ENCODE peak calls at places on chromosome 4, in six cellular contexts. One of them, this sample, is unnamed.

GRCh38 chr4:88112856-88113255 is 45.6 kb downstream of the ABCG2 start:
- DNase-seq in A549: no peak
- DNase-seq in suprapubic skin: no peak
- DNase-seq in Peyer's patch: no peak
- DNase-seq in H1: no peak
- DNase-seq in uterus: no peak
- DNase-seq in this sample: no peak

GRCh38 chr4:24105183-24106039 is 215.6 kb upstream of the PPARGC1A start:
- DNase-seq in Peyer's patch: no peak
- DNase-seq in A549: peak
- DNase-seq in H1: no peak
- DNase-seq in uterus: peak
- DNase-seq in suprapubic skin: no peak
- DNase-seq in this sample: no peak

GRCh38 chr4:40672528-40673522 is 43.2 kb upstream of the RBM47 start:
- DNase-seq in A549: peak
- DNase-seq in H1: no peak
- DNase-seq in suprapubic skin: no peak
- DNase-seq in Peyer's patch: no peak
- DNase-seq in uterus: no peak
- DNase-seq in this sample: no peak

GRCh38 chr4:128660361-128660964 is 149.0 kb upstream of the JADE1 start:
- DNase-seq in A549: no peak
- DNase-seq in suprapubic skin: no peak
- DNase-seq in H1: no peak
- DNase-seq in uterus: peak
- DNase-seq in Peyer's patch: no peak
- DNase-seq in this sample: peak

GRCh38 chr4:159010563-159011260 is 92.2 kb upstream of the RAPGEF2 start:
- DNase-seq in Peyer's patch: no peak
- DNase-seq in A549: no peak
- DNase-seq in uterus: peak
- DNase-seq in suprapubic skin: no peak
- DNase-seq in H1: no peak
- DNase-seq in this sample: peak

GRCh38 chr4:137664055-137664405 is 131.7 kb upstream of the PCDH18 start:
- DNase-seq in Peyer's patch: no peak
- DNase-seq in A549: no peak
- DNase-seq in H1: no peak
- DNase-seq in suprapubic skin: no peak
- DNase-seq in uterus: no peak
- DNase-seq in this sample: no peak

GRCh38 chr4:120049732-120050494 is 16.7 kb downstream of the MAD2L1 start:
- DNase-seq in Peyer's patch: peak
- DNase-seq in suprapubic skin: peak
- DNase-seq in A549: peak
- DNase-seq in uterus: peak
- DNase-seq in H1: peak
- DNase-seq in this sample: peak

GRCh38 chr4:185183622-185184281 is 20.0 kb downstream of the CFAP97 start:
- DNase-seq in suprapubic skin: peak
- DNase-seq in A549: peak
- DNase-seq in Peyer's patch: peak
- DNase-seq in uterus: peak
- DNase-seq in H1: peak
- DNase-seq in this sample: peak

GRCh38 chr4:15414601-15415091 is 13.2 kb upstream of the C1QTNF7 start:
- DNase-seq in A549: no peak
- DNase-seq in H1: no peak
- DNase-seq in uterus: no peak
- DNase-seq in suprapubic skin: no peak
- DNase-seq in Peyer's patch: no peak
- DNase-seq in this sample: no peak

GRCh38 chr4:66032571-66032970 is 362.3 kb upstream of the EPHA5 start:
- DNase-seq in A549: no peak
- DNase-seq in Peyer's patch: no peak
- DNase-seq in H1: no peak
- DNase-seq in suprapubic skin: no peak
- DNase-seq in uterus: no peak
- DNase-seq in this sample: no peak

GRCh38 chr4:184893836-184894571 is 68.2 kb upstream of the ACSL1 start:
- DNase-seq in Peyer's patch: no peak
- DNase-seq in H1: no peak
- DNase-seq in uterus: no peak
- DNase-seq in suprapubic skin: no peak
- DNase-seq in A549: no peak
- DNase-seq in this sample: no peak

GRCh38 chr4:70637239-70637920 is 8.8 kb downstream of the ENAM start:
- DNase-seq in Peyer's patch: no peak
- DNase-seq in A549: no peak
- DNase-seq in H1: no peak
- DNase-seq in suprapubic skin: no peak
- DNase-seq in uterus: no peak
- DNase-seq in this sample: no peak

GRCh38 chr4:186845137-186845842 is 121.6 kb upstream of the FAT1 start:
- DNase-seq in suprapubic skin: no peak
- DNase-seq in H1: no peak
- DNase-seq in Peyer's patch: no peak
- DNase-seq in uterus: peak
- DNase-seq in A549: no peak
- DNase-seq in this sample: no peak

GRCh38 chr4:144300616-144301015 is 160.1 kb upstream of the GYPA start:
- DNase-seq in uterus: no peak
- DNase-seq in suprapubic skin: no peak
- DNase-seq in A549: no peak
- DNase-seq in H1: no peak
- DNase-seq in Peyer's patch: no peak
- DNase-seq in this sample: no peak

GRCh38 chr4:5069916-5070315 is 18.6 kb downstream of the STK32B start:
- DNase-seq in H1: no peak
- DNase-seq in Peyer's patch: no peak
- DNase-seq in uterus: no peak
- DNase-seq in A549: no peak
- DNase-seq in suprapubic skin: no peak
- DNase-seq in this sample: no peak

GRCh38 chr4:76641351-76641750 is 206.3 kb downstream of the SHROOM3 start:
- DNase-seq in uterus: no peak
- DNase-seq in A549: no peak
- DNase-seq in H1: no peak
- DNase-seq in suprapubic skin: no peak
- DNase-seq in Peyer's patch: no peak
- DNase-seq in this sample: no peak

GRCh38 chr4:100935090-100935489 is 412.2 kb downstream of the PPP3CA start:
- DNase-seq in Peyer's patch: no peak
- DNase-seq in A549: peak
- DNase-seq in uterus: no peak
- DNase-seq in suprapubic skin: no peak
- DNase-seq in H1: no peak
- DNase-seq in this sample: no peak

GRCh38 chr4:24768604-24769003 is 26.8 kb upstream of the SOD3 start:
- DNase-seq in H1: no peak
- DNase-seq in uterus: no peak
- DNase-seq in Peyer's patch: no peak
- DNase-seq in suprapubic skin: no peak
- DNase-seq in A549: no peak
- DNase-seq in this sample: no peak

GRCh38 chr4:8435656-8436121 is 4.8 kb downstream of the ACOX3 start:
- DNase-seq in suprapubic skin: no peak
- DNase-seq in Peyer's patch: peak
- DNase-seq in uterus: no peak
- DNase-seq in A549: no peak
- DNase-seq in H1: no peak
- DNase-seq in this sample: no peak

GRCh38 chr4:109878355-109878754 is 30.4 kb downstream of the LRIT3 start:
- DNase-seq in suprapubic skin: no peak
- DNase-seq in Peyer's patch: no peak
- DNase-seq in A549: no peak
- DNase-seq in uterus: no peak
- DNase-seq in H1: no peak
- DNase-seq in this sample: no peak

GRCh38 chr4:130147618-130148017 is 1051.7 kb downstream of the C4orf33 start:
- DNase-seq in uterus: no peak
- DNase-seq in Peyer's patch: no peak
- DNase-seq in H1: no peak
- DNase-seq in suprapubic skin: no peak
- DNase-seq in A549: no peak
- DNase-seq in this sample: no peak

GRCh38 chr4:54626113-54626512 is 31.6 kb upstream of the KIT start:
- DNase-seq in H1: no peak
- DNase-seq in suprapubic skin: no peak
- DNase-seq in uterus: no peak
- DNase-seq in Peyer's patch: no peak
- DNase-seq in A549: no peak
- DNase-seq in this sample: no peak
- TF ChIP-seq POLR2A in H1: no peak
- TF ChIP-seq POLR2A in suprapubic skin: no peak
- TF ChIP-seq POLR2A in uterus: no peak
- TF ChIP-seq POLR2A in Peyer's patch: no peak
- TF ChIP-seq POLR2A in A549: no peak
- TF ChIP-seq POLR2A in this sample: no peak

GRCh38 chr4:13645075-13645474 is 17.6 kb upstream of the BOD1L1 start:
- DNase-seq in H1: no peak
- DNase-seq in Peyer's patch: no peak
- DNase-seq in suprapubic skin: no peak
- DNase-seq in A549: no peak
- DNase-seq in uterus: no peak
- DNase-seq in this sample: no peak
- TF ChIP-seq CTCF in H1: no peak
- TF ChIP-seq CTCF in Peyer's patch: no peak
- TF ChIP-seq CTCF in suprapubic skin: no peak
- TF ChIP-seq CTCF in A549: no peak
- TF ChIP-seq CTCF in uterus: no peak
- TF ChIP-seq CTCF in this sample: no peak

DNA sequence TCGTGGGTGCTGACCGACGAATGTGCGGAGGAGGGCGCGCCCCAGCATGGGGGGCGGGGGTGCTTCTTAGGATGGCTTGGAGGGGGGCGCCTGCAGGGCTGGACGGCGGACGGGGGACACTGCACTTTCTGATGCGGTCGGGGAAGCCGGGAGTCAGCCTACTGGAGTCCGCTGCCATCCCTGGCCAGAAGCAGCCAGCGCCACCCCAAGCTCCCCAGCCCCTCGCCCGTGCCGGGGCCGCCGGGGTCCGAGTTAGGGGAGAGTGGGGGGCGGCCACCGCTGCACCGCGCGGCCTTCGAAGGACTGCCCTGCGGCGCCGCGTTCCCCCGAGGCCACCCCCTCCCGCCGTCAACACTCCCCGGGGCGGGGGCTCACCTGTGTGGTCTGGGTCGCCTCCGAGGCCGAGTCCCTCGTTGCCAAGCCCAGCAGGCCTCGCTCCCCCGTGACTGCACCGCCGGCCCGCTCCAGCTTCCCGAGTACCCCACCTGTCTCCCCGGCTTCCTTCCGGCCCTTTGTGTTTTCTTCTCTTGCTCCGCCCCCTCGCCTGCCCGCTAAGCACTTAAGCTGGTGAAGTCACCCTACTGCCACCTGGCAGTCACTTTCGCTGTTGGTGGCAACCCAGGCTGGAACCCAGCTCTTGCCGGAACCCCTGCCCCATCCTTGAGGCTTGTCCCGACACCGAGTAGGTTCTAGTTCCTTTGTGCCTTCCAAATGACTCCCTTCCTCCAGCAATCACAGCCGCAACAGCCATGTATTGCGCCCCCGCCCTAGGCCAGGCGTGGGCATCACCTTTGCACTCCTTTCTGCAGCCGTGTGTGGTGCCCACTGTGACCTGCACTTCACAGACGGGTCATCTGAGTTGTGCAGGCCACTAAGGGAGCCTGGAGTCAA is at the start of gene OCIAD2:
- DNase-seq in uterus: peak
- DNase-seq in Peyer's patch: peak
- DNase-seq in H1: peak
- DNase-seq in suprapubic skin: no peak
- DNase-seq in A549: peak
- DNase-seq in this sample: peak
- TF ChIP-seq POLR2A in uterus: no peak
- TF ChIP-seq POLR2A in Peyer's patch: peak
- TF ChIP-seq POLR2A in H1: peak
- TF ChIP-seq POLR2A in suprapubic skin: no peak
- TF ChIP-seq POLR2A in A549: peak
- TF ChIP-seq POLR2A in this sample: no peak

GRCh38 chr4:6566582-6567190 is 8.3 kb upstream of the MAN2B2 start:
- DNase-seq in H1: no peak
- DNase-seq in suprapubic skin: no peak
- DNase-seq in uterus: no peak
- DNase-seq in Peyer's patch: no peak
- DNase-seq in A549: no peak
- DNase-seq in this sample: no peak
- TF ChIP-seq CTCF in H1: no peak
- TF ChIP-seq CTCF in suprapubic skin: no peak
- TF ChIP-seq CTCF in uterus: no peak
- TF ChIP-seq CTCF in Peyer's patch: no peak
- TF ChIP-seq CTCF in A549: no peak
- TF ChIP-seq CTCF in this sample: no peak

GRCh38 chr4:2796261-2797187 is 3.6 kb downstream of the SH3BP2 start:
- DNase-seq in uterus: no peak
- DNase-seq in suprapubic skin: peak
- DNase-seq in A549: no peak
- DNase-seq in Peyer's patch: no peak
- DNase-seq in H1: no peak
- DNase-seq in this sample: peak
- TF ChIP-seq POLR2A in uterus: no peak
- TF ChIP-seq POLR2A in suprapubic skin: no peak
- TF ChIP-seq POLR2A in A549: peak
- TF ChIP-seq POLR2A in Peyer's patch: no peak
- TF ChIP-seq POLR2A in H1: no peak
- TF ChIP-seq POLR2A in this sample: no peak

DNA sequence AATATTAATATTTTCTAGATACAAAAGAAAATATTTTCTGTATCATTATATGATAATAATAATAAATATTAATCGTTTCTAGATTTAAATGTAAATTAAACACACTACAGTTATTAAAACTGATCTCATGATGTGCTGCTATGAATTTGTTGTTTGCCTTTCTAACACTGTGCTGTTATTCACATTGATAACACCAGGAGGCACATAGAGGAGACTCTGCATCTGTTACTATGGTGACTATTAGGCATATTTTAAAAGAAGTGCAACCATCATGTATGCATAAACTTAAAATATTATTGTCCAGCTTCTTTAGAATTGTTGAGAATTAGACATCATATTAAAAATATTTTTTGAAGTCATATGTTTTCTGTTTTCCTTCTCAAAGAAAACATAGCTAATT is 11.8 kb upstream of the PDGFC start:
- DNase-seq in A549: peak
- DNase-seq in Peyer's patch: no peak
- DNase-seq in uterus: no peak
- DNase-seq in suprapubic skin: no peak
- DNase-seq in H1: no peak
- DNase-seq in this sample: no peak
- TF ChIP-seq CTCF in A549: no peak
- TF ChIP-seq CTCF in Peyer's patch: no peak
- TF ChIP-seq CTCF in uterus: no peak
- TF ChIP-seq CTCF in suprapubic skin: peak
- TF ChIP-seq CTCF in H1: no peak
- TF ChIP-seq CTCF in this sample: no peak

GRCh38 chr4:6709230-6710114 is at the start of gene MRFAP1L1:
- DNase-seq in Peyer's patch: peak
- DNase-seq in A549: peak
- DNase-seq in H1: peak
- DNase-seq in suprapubic skin: peak
- DNase-seq in uterus: peak
- DNase-seq in this sample: peak
- TF ChIP-seq POLR2A in Peyer's patch: no peak
- TF ChIP-seq POLR2A in A549: peak
- TF ChIP-seq POLR2A in H1: peak
- TF ChIP-seq POLR2A in suprapubic skin: no peak
- TF ChIP-seq POLR2A in uterus: no peak
- TF ChIP-seq POLR2A in this sample: no peak

This sample was measured in lower leg skin.